ENCODE peak calls at places on chromosomes 16 and 17, in four cellular contexts. Z, V, R and X are unnamed samples. For H3K27me3, the result is how much of the 10 kb centered on the place peaks cover.

GRCh38 chr16:69017036-69017783 is 88.2 kb upstream of the HAS3 start:
- DNase-seq in Z (no peak), V (peak), R (no peak), X (no peak)

GRCh38 chr16:15897386-15897785 is 9.0 kb upstream of the CEP20 start:
- DNase-seq in V (no peak), R (no peak), Z (no peak), X (no peak)

GRCh38 chr16:31268891-31269290 is 9.1 kb downstream of the ITGAM start:
- DNase-seq in V (no peak), Z (no peak), R (no peak), X (no peak)

GRCh38 chr17:47948706-47949196 is 7.4 kb downstream of the PNPO start:
- DNase-seq in V (no peak), R (peak), Z (no peak), X (no peak)

GRCh38 chr16:30715777-30716445 is 16.9 kb downstream of the SRCAP start:
- DNase-seq in R (no peak), Z (no peak), V (no peak), X (no peak)

GRCh38 chr17:6539871-6540270 is 16.5 kb downstream of the PITPNM3 start:
- DNase-seq in R (no peak), V (no peak), Z (no peak), X (no peak)

GRCh38 chr17:37507108-37507507 is 17.4 kb downstream of the DUSP14 start:
- DNase-seq in V (no peak), Z (no peak), R (no peak), X (no peak)

GRCh38 chr16:27210174-27210573 is 6.8 kb downstream of the KDM8 start:
- DNase-seq in Z (no peak), V (no peak), R (no peak), X (no peak)

GRCh38 chr17:32382526-32383223 is 32.7 kb downstream of the ZNF207 start:
- DNase-seq in V (no peak), R (peak), Z (no peak), X (no peak)

GRCh38 chr16:88284626-88285513 is 97.9 kb upstream of the ZNF469 start:
- DNase-seq in R (no peak), Z (no peak), V (no peak), X (no peak)

GRCh38 chr17:68705331-68706166 is 104.4 kb upstream of the FAM20A start:
- DNase-seq in R (no peak), Z (no peak), V (no peak), X (no peak)

GRCh38 chr17:32523017-32523680 is 36.4 kb downstream of the CDK5R1 start:
- DNase-seq in Z (no peak), R (no peak), V (no peak), X (no peak)

GRCh38 chr17:70139449-70139993 is 29.8 kb upstream of the KCNJ2 start:
- DNase-seq in R (no peak), V (no peak), Z (no peak), X (no peak)

GRCh38 chr17:63185420-63185819 is 219.4 kb downstream of the TANC2 start:
- DNase-seq in Z (no peak), R (no peak), V (no peak), X (no peak)

GRCh38 chr17:4815043-4815675 is 8.2 kb downstream of the PLD2 start:
- DNase-seq in Z (peak), R (no peak), V (no peak), X (no peak)

GRCh38 chr17:73474370-73474988 is 162.7 kb upstream of the CDC42EP4 start:
- DNase-seq in V (peak), R (peak), Z (peak), X (no peak)

DNA sequence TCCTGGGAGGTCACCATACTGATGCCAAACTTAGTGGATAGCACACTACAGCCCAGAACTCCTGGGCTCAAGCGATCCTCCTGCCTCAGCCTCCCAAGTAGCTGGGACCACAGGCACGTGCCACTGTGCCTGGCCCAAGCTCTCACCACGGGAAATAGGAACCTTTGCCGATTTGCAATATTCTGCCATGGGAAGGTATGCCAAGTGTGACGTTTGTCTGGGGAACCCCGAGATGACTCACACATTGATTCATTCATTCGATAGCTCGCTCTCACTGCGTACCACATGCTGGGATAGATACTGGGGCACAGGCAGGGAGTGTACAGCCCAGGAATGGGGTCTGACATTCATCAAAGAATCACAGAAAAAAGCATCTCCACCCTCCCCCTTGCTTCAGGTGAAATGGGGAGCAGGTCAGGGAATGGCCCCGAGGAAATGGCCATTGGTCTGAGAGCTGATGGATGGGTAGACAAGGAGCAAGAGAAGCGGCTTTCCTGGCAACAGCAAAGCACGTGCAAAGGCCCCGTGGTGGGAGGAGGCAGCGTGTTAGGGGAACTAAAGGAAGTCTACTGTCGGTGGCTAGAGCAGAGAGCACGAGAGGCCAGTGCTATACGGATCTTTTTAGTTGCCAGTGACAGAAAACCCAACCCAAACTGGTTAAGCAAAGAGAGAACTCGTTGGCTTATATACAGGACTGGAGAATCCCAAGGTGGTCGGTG is 44.1 kb downstream of the DNAH17 start:
- DNase-seq in R (no peak), Z (no peak), V (peak), X (no peak)
- TF ChIP-seq ZNF274 in R (no peak), Z (no peak), V (no peak), X (no peak)

GRCh38 chr17:19574956-19575355 is 41.3 kb downstream of the SLC47A1 start:
- DNase-seq in R (no peak), Z (no peak), V (no peak), X (no peak)

GRCh38 chr17:19579867-19580565 is 46.4 kb downstream of the SLC47A1 start:
- DNase-seq in R (no peak), V (no peak), Z (no peak), X (no peak)

GRCh38 chr17:19583871-19584270 is 50.2 kb downstream of the SLC47A1 start:
- DNase-seq in V (no peak), Z (no peak), R (no peak), X (no peak)

GRCh38 chr17:19579192-19579668 is 45.6 kb downstream of the SLC47A1 start:
- DNase-seq in V (no peak), Z (no peak), R (no peak), X (no peak)

DNA sequence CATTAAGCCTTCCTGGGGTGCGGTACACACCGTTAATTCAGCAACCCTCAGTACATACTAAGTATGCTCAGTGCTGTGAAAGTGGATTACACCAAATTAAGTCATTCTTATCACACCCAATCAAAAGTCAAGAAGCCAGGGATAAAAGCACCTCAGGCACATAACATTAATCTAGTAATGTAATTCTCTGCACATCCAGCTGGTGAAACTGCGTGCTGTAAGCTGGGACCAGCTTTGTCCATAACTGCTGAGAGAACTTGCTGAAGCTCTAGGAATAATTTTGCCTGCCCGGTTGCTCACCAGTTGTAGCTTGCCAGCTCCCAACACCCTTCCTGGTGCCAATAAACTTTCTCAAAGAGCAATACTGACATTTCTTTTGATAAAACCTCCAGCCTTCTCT is 44.9 kb downstream of the SLC47A1 start:
- DNase-seq in Z (no peak), V (no peak), R (no peak), X (no peak)
- H3K27me3 ChIP-seq in Z (under half), V (under half), R (under half), X (under half)

DNA sequence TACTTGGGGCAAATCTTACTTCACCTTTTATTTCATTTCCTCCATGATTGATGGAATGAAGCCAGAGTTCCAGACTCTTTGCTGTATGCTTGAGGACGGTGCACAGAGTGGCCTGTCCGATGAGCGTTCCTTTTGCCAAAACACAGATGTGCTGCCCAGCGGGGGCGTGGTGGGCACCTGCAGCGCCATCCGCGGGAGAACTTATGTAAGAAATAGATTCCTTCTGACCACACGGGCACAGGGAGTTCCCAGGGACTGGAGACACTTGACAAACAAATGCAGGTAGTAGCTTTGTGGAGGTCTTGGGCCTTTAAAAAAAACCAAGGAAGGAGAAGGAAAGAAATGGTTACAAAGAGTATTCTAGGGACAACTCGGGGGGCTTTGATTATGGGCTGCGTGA is 30.6 kb downstream of the CRAMP1 start:
- DNase-seq in Z (no peak), R (no peak), V (no peak), X (no peak)
- TF ChIP-seq ZNF274 in Z (no peak), R (no peak), V (no peak), X (no peak)

DNA sequence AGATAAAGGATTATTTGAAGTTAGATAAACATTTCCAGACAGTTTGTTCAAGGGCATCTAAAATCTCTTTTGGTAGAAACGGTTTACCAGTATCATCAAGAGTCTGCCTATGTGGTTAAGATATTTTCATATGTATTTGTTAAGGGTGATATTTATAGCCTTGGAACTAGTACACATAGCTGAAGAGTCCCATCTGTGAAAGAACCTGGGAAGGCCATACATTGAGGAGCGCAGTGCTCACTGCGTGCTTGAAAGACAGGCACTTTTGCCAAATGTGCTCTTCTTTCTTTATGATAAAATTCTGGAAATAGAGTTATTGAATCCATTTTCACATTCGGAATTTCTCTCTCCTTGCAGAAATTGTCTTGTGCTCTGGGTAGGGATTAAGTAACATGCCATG is 7.7 kb downstream of the IGSF6 start:
- DNase-seq in R (no peak), V (no peak), Z (no peak), X (no peak)
- H3K27me3 ChIP-seq in R (under half), V (under half), Z (under half), X (under half)

GRCh38 chr17:60039096-60039495 is 39.6 kb downstream of the HEATR6 start:
- DNase-seq in V (no peak), Z (no peak), R (no peak), X (no peak)
- TF ChIP-seq ZNF274 in V (no peak), Z (no peak), R (no peak), X (no peak)

GRCh38 chr17:79159926-79160325 is 85.3 kb downstream of the ENGASE start:
- DNase-seq in V (no peak), Z (no peak), R (no peak), X (no peak)

GRCh38 chr17:79162012-79162577 is 87.5 kb downstream of the ENGASE start:
- DNase-seq in V (no peak), Z (no peak), R (no peak), X (no peak)

GRCh38 chr17:79159471-79159870 is 84.8 kb downstream of the ENGASE start:
- DNase-seq in R (no peak), V (no peak), Z (no peak), X (no peak)

GRCh38 chr17:79163071-79163470 is 88.4 kb downstream of the ENGASE start:
- DNase-seq in R (no peak), V (no peak), Z (no peak), X (no peak)

GRCh38 chr17:79160980-79161621 is 86.5 kb downstream of the ENGASE start:
- DNase-seq in V (no peak), Z (peak), R (no peak), X (no peak)
- H3K27me3 ChIP-seq in V (under half), Z (half or more), R (half or more), X (under half)

DNA sequence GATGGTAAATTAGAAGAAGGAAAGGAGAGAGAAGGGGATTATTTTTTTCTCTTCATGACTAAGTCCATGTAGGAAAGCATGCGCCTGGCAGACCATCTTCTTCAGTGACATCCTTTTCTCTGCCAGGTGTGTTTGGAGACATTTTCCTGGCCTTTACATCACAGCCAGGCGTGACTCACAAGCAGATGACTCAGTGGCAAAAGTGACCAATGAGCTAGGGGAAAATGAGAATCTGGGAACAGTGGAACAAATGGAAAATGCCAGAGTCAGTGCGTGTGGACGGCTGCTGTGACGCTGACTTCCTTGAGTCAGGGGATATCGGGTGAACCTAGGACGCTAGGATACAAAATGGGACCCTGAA is 9.4 kb downstream of the KIAA0513 start:
- DNase-seq in R (no peak), Z (peak), V (peak), X (no peak)
- TF ChIP-seq ZNF274 in R (no peak), Z (no peak), V (no peak), X (no peak)